ENCODE peak calls at places on chromosomes 5 and 9, in seven cellular contexts. F, B, D, H, I, X and U are unnamed samples. For H3K4me1, the result is how much of the 10 kb centered on the place peaks cover.

GRCh38 chr5:139043127-139043905 is 154.9 kb downstream of the SIL1 start:
- DNase-seq in B (no peak), H (no peak), F (no peak), X (no peak), I (no peak), D (no peak), U (no peak)

GRCh38 chr9:134271338-134272301 is 54.6 kb upstream of the RXRA start:
- DNase-seq in I (no peak), D (no peak), H (no peak), X (no peak), B (no peak), F (no peak), U (no peak)

GRCh38 chr5:55320571-55320970 is 12.8 kb downstream of the MTREX start:
- DNase-seq in X (no peak), B (no peak), I (no peak), D (no peak), F (peak), H (no peak), U (no peak)

GRCh38 chr5:120734033-120734432 is 269.9 kb downstream of the PRR16 start:
- DNase-seq in I (peak), H (no peak), B (peak), X (no peak), F (peak), D (peak), U (no peak)

GRCh38 chr5:14476791-14477435 is 104.7 kb upstream of the OTULINL start:
- DNase-seq in D (no peak), X (no peak), F (peak), B (no peak), I (no peak), H (no peak), U (no peak)

GRCh38 chr5:59597690-59598546 is 295.6 kb downstream of the PDE4D start:
- DNase-seq in B (no peak), F (no peak), D (no peak), X (no peak), I (no peak), H (no peak), U (no peak)

GRCh38 chr5:107607656-107608368 is 62.9 kb downstream of the EFNA5 start:
- DNase-seq in B (no peak), X (no peak), F (no peak), I (no peak), D (peak), H (no peak), U (no peak)

GRCh38 chr5:179422840-179423523 is 77.7 kb upstream of the ADAMTS2 start:
- DNase-seq in F (no peak), X (no peak), B (peak), D (no peak), H (no peak), I (no peak), U (no peak)

GRCh38 chr5:20028506-20028905 is 40.5 kb upstream of the CDH18 start:
- DNase-seq in H (no peak), D (no peak), F (peak), B (no peak), I (no peak), X (no peak), U (no peak)

GRCh38 chr5:14105717-14106435 is 37.3 kb upstream of the TRIO start:
- DNase-seq in F (peak), B (no peak), I (no peak), X (no peak), H (no peak), D (no peak), U (peak)

GRCh38 chr5:67012241-67012640 is 184.4 kb downstream of the CD180 start:
- DNase-seq in F (peak), X (no peak), I (no peak), D (no peak), B (no peak), H (no peak), U (no peak)

GRCh38 chr9:114259800-114260523 is 62.9 kb upstream of the ORM1 start:
- DNase-seq in F (no peak), B (no peak), H (no peak), X (no peak), D (peak), I (no peak), U (no peak)

GRCh38 chr9:95090871-95091573 is 226.5 kb downstream of the FANCC start:
- DNase-seq in I (no peak), D (no peak), X (no peak), F (no peak), H (no peak), B (no peak), U (no peak)

GRCh38 chr5:131677115-131677514 is 42.1 kb upstream of the RAPGEF6 start:
- DNase-seq in D (no peak), I (no peak), F (no peak), B (no peak), H (no peak), X (no peak), U (no peak)

GRCh38 chr9:91746904-91747303 is 203.1 kb downstream of the ROR2 start:
- DNase-seq in X (no peak), D (no peak), F (peak), B (no peak), I (no peak), H (no peak), U (no peak)

GRCh38 chr5:179607449-179607931 is 16.0 kb downstream of the HNRNPH1 start:
- DNase-seq in X (no peak), H (no peak), I (peak), D (no peak), B (peak), F (peak), U (peak)

GRCh38 chr5:57749396-57749795 is 266.8 kb upstream of the ACTBL2 start:
- DNase-seq in D (no peak), I (no peak), F (peak), H (no peak), B (no peak), X (no peak), U (no peak)

GRCh38 chr5:51521583-51521982 is 138.3 kb downstream of the ISL1 start:
- DNase-seq in X (no peak), D (no peak), H (no peak), B (no peak), I (no peak), F (no peak), U (no peak)

GRCh38 chr9:98801562-98801961 is 5.2 kb upstream of the ANKS6 start:
- DNase-seq in H (no peak), I (no peak), F (no peak), D (no peak), B (no peak), X (no peak), U (no peak)

GRCh38 chr9:70421272-70422180 is 7.1 kb upstream of the KLF9 start:
- DNase-seq in D (peak), I (peak), F (peak), H (peak), X (no peak), B (no peak), U (peak)

GRCh38 chr5:100004969-100005368 is 530.2 kb upstream of the FAM174A start:
- DNase-seq in D (no peak), B (no peak), F (no peak), I (no peak), H (no peak), X (no peak), U (no peak)

GRCh38 chr5:73129143-73129542 is 8.8 kb downstream of the TMEM171 start:
- DNase-seq in D (no peak), I (peak), H (no peak), B (no peak), X (no peak), F (no peak), U (no peak)

GRCh38 chr9:18692240-18692639 is 218.3 kb downstream of the ADAMTSL1 start:
- DNase-seq in D (no peak), X (no peak), B (no peak), I (no peak), F (no peak), H (no peak), U (no peak)

GRCh38 chr9:18689881-18690280 is 215.9 kb downstream of the ADAMTSL1 start:
- DNase-seq in I (no peak), F (no peak), B (no peak), X (no peak), D (no peak), H (no peak), U (no peak)

GRCh38 chr9:18699749-18700148 is 225.8 kb downstream of the ADAMTSL1 start:
- DNase-seq in X (no peak), I (no peak), F (no peak), H (no peak), B (no peak), D (no peak), U (no peak)

GRCh38 chr9:18692962-18693361 is 219.0 kb downstream of the ADAMTSL1 start:
- DNase-seq in B (no peak), F (no peak), D (no peak), I (no peak), X (no peak), H (no peak), U (no peak)

GRCh38 chr9:18694959-18695668 is 221.2 kb downstream of the ADAMTSL1 start:
- DNase-seq in F (no peak), H (no peak), I (no peak), X (no peak), D (no peak), B (no peak), U (no peak)
- H3K4me1 ChIP-seq in F (under half), H (under half), I (under half), X (under half), D (under half), B (under half), U (under half)

GRCh38 chr5:122774861-122775712 is at the start of gene SNX2:
- DNase-seq in F (peak), B (peak), I (peak), D (peak), H (peak), X (peak), U (peak)
- H3K4me3 ChIP-seq in F (peak), B (peak), I (peak), D (peak), H (peak), X (peak), U (peak)

DNA sequence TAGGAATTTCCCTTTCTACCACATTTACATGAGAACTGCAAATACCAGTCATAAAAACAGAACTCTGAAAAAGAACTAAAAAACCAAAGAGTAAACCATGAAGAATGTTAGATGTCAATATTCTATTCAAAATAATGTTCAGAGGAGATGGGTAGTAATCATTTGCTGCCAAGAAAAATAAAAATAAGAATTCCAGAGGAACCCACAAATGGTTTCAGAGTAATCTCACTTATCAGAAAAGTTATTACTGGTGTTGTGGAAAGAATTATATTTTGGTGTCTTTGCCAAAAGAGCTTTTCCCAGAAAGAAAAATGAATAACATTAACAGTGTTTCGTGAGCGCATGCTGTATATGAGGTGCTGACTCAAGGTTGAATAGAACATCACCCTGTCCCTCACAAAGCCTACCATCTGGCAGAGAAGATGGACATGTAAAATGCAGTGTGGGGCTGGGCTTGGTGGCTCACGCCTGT is 35.6 kb downstream of the GPR21 start:
- DNase-seq in F (peak), H (no peak), D (no peak), X (no peak), B (no peak), I (no peak), U (no peak)
- H3K27ac ChIP-seq in F (peak), H (no peak), D (no peak), X (no peak), B (no peak), I (no peak), U (no peak)

GRCh38 chr5:140696891-140697492 is 3.3 kb upstream of the ZMAT2 start:
- DNase-seq in B (peak), H (no peak), I (no peak), X (no peak), D (no peak), F (no peak), U (no peak)
- H3K4me1 ChIP-seq in B (under half), H (under half), I (under half), X (under half), D (under half), F (under half), U (under half)

GRCh38 chr5:85288914-85289313 is 904.2 kb upstream of the EDIL3 start:
- DNase-seq in H (no peak), B (no peak), X (no peak), I (no peak), D (no peak), F (no peak), U (no peak)

GRCh38 chr5:85293139-85293785 is 908.6 kb upstream of the EDIL3 start:
- DNase-seq in F (no peak), X (no peak), D (no peak), B (no peak), H (no peak), I (no peak), U (peak)
- H3K4me3 ChIP-seq in F (no peak), X (peak), D (no peak), B (no peak), H (no peak), I (no peak), U (no peak)

GRCh38 chr9:86488794-86489193 is 134.6 kb upstream of the TUT7 start:
- DNase-seq in I (no peak), F (no peak), B (peak), D (peak), X (no peak), H (no peak), U (no peak)

GRCh38 chr9:86485359-86485758 is 131.1 kb upstream of the TUT7 start:
- DNase-seq in I (no peak), D (no peak), H (no peak), B (no peak), X (no peak), F (peak), U (peak)

GRCh38 chr9:86491634-86492266 is 137.5 kb upstream of the TUT7 start:
- DNase-seq in H (no peak), F (no peak), D (no peak), B (no peak), X (no peak), I (no peak), U (no peak)

GRCh38 chr9:86487222-86487841 is 133.1 kb upstream of the TUT7 start:
- DNase-seq in I (no peak), B (no peak), F (peak), H (no peak), X (no peak), D (peak), U (no peak)

DNA sequence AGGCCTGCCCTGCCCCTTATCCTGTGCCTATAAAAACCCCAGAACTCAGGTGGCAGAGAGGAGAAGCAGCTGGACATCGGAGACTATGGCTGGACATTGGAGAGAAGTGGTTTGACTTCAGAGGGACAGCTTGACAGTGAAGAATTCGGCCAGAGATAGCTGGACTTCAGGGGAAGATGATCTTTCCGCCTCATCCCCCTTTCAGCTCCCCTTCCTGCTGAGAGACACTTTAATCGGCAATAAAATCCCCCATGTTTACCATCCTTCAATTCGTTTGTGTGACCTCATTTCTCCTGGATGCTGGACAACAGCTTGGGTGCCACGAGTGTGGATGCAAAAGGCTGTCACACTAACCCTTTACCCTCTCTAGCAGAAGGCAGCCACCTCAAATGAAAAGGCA is 134.1 kb upstream of the TUT7 start:
- DNase-seq in D (no peak), X (no peak), H (no peak), F (no peak), I (no peak), B (no peak), U (no peak)
- H3K27ac ChIP-seq in D (no peak), X (no peak), H (no peak), F (no peak), I (no peak), B (no peak), U (no peak)